ENCODE peak calls at places on chromosomes 2 and 18, in ten cellular contexts. Y is GM12865; V is CD8-positive, alpha-beta memory T cell; X is K562; N is A549; Q is endodermal cell; H is suprapubic skin; M is breast epithelium; T is tibial nerve; G is AG04450. F is an unnamed sample.

GRCh38 chr18:9400197-9400596 is 65.6 kb downstream of the TWSG1 start:
- DNase-seq in Y (no peak), V (no peak), X (no peak), N (no peak), Q (no peak), H (no peak), M (no peak), T (no peak), G (no peak), F (no peak)

GRCh38 chr18:77049938-77050337 is 82.6 kb downstream of the MBP start:
- DNase-seq in Y (no peak), V (no peak), X (no peak), N (no peak), Q (no peak), H (no peak), M (no peak), T (no peak), G (no peak), F (no peak)

GRCh38 chr2:122205637-122206036 is 450.2 kb downstream of the TSN start:
- DNase-seq in Y (no peak), V (no peak), X (no peak), N (no peak), Q (no peak), H (no peak), M (no peak), T (no peak), G (no peak), F (no peak)

GRCh38 chr2:119606674-119607073 is 62.4 kb downstream of the CFAP221 start:
- DNase-seq in Y (no peak), V (no peak), X (no peak), N (no peak), Q (no peak), H (no peak), M (no peak), T (no peak), G (no peak), F (no peak)

GRCh38 chr2:215664847-215665525 is 229.1 kb upstream of the FN1 start:
- DNase-seq in Y (peak; percentile 55), V (no peak), X (no peak), N (peak; percentile 51), Q (no peak), H (no peak), M (no peak), T (no peak), G (peak; percentile 50), F (no peak)

GRCh38 chr2:72149556-72150156 is 2.0 kb upstream of the CYP26B1 start:
- DNase-seq in Y (no peak), V (no peak), X (no peak), N (no peak), Q (no peak), H (peak; percentile 71), M (peak; percentile 19), T (peak; percentile 8), G (no peak), F (peak; percentile 38)

GRCh38 chr18:72692595-72692994 is 148.5 kb upstream of the CBLN2 start:
- DNase-seq in Y (no peak), V (no peak), X (no peak), N (no peak), Q (no peak), H (no peak), M (no peak), T (no peak), G (no peak), F (no peak)

GRCh38 chr2:231321021-231321420 is 74.5 kb upstream of the B3GNT7 start:
- DNase-seq in Y (no peak), V (no peak), X (no peak), N (no peak), Q (no peak), H (no peak), M (no peak), T (no peak), G (no peak), F (no peak)

GRCh38 chr2:111975053-111975552 is 76.7 kb downstream of the MERTK start:
- DNase-seq in Y (no peak), V (no peak), X (no peak), N (peak; percentile 33), Q (no peak), H (no peak), M (no peak), T (no peak), G (peak; percentile 64), F (no peak)

GRCh38 chr18:59909289-59910036 is 9.7 kb downstream of the PMAIP1 start:
- DNase-seq in Y (peak; percentile 21), V (no peak), X (no peak), N (no peak), Q (no peak), H (no peak), M (no peak), T (no peak), G (no peak), F (no peak)

GRCh38 chr2:160429248-160430000 is 64.2 kb downstream of the RBMS1 start:
- DNase-seq in Y (peak; percentile 56), V (no peak), X (peak; percentile 20), N (no peak), Q (no peak), H (no peak), M (no peak), T (no peak), G (no peak), F (no peak)

DNA sequence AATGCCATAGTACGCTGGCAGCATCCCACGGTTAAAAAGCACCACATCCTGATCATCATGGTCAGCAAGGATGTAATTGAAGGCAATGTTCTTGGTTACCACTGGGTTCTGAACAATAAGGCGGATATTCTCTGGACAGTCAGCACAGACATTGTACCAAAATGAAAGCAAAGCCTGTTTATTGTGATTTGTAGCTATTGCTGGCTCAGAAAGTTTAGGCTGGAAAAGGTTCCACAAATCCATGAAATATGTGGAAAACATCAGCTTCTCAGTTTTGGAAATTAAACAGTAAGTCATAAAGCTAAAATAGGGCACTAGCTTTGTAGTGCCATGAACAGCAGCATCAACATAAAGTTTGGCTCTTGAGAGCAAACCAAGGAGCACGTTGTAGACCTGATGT is 52.2 kb downstream of the C2orf74 start:
- DNase-seq in Y (no peak), V (no peak), X (no peak), N (no peak), Q (no peak), H (no peak), M (no peak), T (no peak), G (no peak), F (no peak)
- H3K4me3 ChIP-seq in Y (no peak overlapping the region), V (no peak overlapping the region), X (no peak overlapping the region), N (no peak overlapping the region), Q (no peak overlapping the region), H (no peak overlapping the region), M (no peak overlapping the region), T (no peak overlapping the region), G (no peak overlapping the region), F (no peak overlapping the region)

GRCh38 chr2:11007331-11007909 is 95.7 kb downstream of the KCNF1 start:
- DNase-seq in Y (no peak), V (no peak), X (no peak), N (no peak), Q (no peak), H (no peak), M (no peak), T (no peak), G (no peak), F (no peak)
- H3K4me3 ChIP-seq in Y (no peak overlapping the region), V (no peak overlapping the region), X (no peak overlapping the region), N (no peak overlapping the region), Q (no peak overlapping the region), H (no peak overlapping the region), M (no peak overlapping the region), T (no peak overlapping the region), G (no peak overlapping the region), F (no peak overlapping the region)

GRCh38 chr2:62364786-62365185 is 141.2 kb downstream of the TMEM17 start:
- DNase-seq in Y (no peak), V (no peak), X (no peak), N (no peak), Q (no peak), H (no peak), M (no peak), T (no peak), G (no peak), F (no peak)

GRCh38 chr2:62361964-62362363 is 144.0 kb downstream of the TMEM17 start:
- DNase-seq in Y (no peak), V (no peak), X (no peak), N (no peak), Q (no peak), H (no peak), M (no peak), T (no peak), G (no peak), F (no peak)

GRCh38 chr2:62362561-62362960 is 143.4 kb downstream of the TMEM17 start:
- DNase-seq in Y (peak; percentile 70), V (no peak), X (no peak), N (no peak), Q (peak; percentile 77), H (no peak), M (no peak), T (no peak), G (no peak), F (no peak)

DNA sequence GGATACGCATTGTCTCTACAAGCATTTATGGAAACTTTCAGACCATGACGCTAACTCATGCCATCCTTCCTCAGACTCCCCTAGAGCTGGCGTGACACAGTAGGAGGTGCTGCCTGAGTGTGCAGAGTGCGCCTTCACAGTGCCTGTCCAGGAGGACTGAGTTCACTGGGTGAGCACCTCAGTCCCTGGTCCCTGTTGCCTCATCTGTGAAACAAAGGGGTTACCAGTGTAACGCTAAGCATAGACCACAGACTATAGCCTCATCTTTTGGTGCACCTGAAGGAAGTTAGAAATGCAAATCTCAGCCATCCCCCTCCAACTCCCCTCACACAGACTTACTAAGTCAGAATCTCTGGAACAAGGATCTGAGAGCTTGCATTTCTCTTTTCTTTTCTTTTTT is 142.8 kb downstream of the TMEM17 start:
- DNase-seq in Y (peak; percentile 87), V (no peak), X (no peak), N (no peak), Q (no peak), H (no peak), M (no peak), T (no peak), G (no peak), F (no peak)
- H3K4me3 ChIP-seq in Y (no peak overlapping the region), V (no peak overlapping the region), X (no peak overlapping the region), N (no peak overlapping the region), Q (no peak overlapping the region), H (no peak overlapping the region), M (no peak overlapping the region), T (no peak overlapping the region), G (no peak overlapping the region), F (no peak overlapping the region)

GRCh38 chr2:177261115-177261779 is 3.3 kb downstream of the NFE2L2 start:
- DNase-seq in Y (no peak), V (no peak), X (no peak), N (no peak), Q (no peak), H (no peak), M (no peak), T (no peak), G (no peak), F (no peak)

GRCh38 chr2:177262137-177262536 is 2.4 kb downstream of the NFE2L2 start:
- DNase-seq in Y (no peak), V (no peak), X (no peak), N (no peak), Q (no peak), H (no peak), M (no peak), T (no peak), G (no peak), F (no peak)

GRCh38 chr2:177262958-177263450 is 1.5 kb downstream of the NFE2L2 start:
- DNase-seq in Y (no peak), V (no peak), X (no peak), N (no peak), Q (no peak), H (no peak), M (no peak), T (no peak), G (no peak), F (no peak)

GRCh38 chr2:177258059-177258458 is 6.5 kb downstream of the NFE2L2 start:
- DNase-seq in Y (no peak), V (no peak), X (no peak), N (no peak), Q (no peak), H (no peak), M (no peak), T (no peak), G (no peak), F (no peak)

GRCh38 chr2:177260398-177260797 is 4.1 kb downstream of the NFE2L2 start:
- DNase-seq in Y (no peak), V (no peak), X (no peak), N (no peak), Q (no peak), H (no peak), M (no peak), T (no peak), G (no peak), F (no peak)
- H3K4me3 ChIP-seq in Y (no peak overlapping the region), V (no peak overlapping the region), X (no peak overlapping the region), N (peak overlapping the region; percentile 92), Q (peak overlapping the region; percentile 41), H (peak overlapping the region; percentile 93), M (peak overlapping the region; percentile 75), T (no peak overlapping the region), G (peak overlapping the region; percentile 80), F (no peak overlapping the region)

F was measured in mucosa of descending colon.